ENCODE peak calls at places on chromosomes 16 and 17, in four cellular contexts. B is left ventricle myocardium inferior, F is stomach, D is lung. E is an unnamed sample. For H3K9me3 and H3K4me1, the result is how much of the 10 kb centered on the place peaks cover.

GRCh38 chr16:17470002-17470870 is 524 bp downstream of the XYLT1 start:
- DNase-seq in F (no peak), D (no peak), B (no peak), E (peak)

GRCh38 chr16:74320707-74321106 is 24.1 kb downstream of the PSMD7 start:
- DNase-seq in D (no peak), F (no peak), B (no peak), E (no peak)

GRCh38 chr17:80559688-80560290 is 15.2 kb downstream of the RPTOR start:
- DNase-seq in D (no peak), B (no peak), F (no peak), E (no peak)

GRCh38 chr16:50154369-50154947 is 1.4 kb downstream of the TENT4B start:
- DNase-seq in F (no peak), D (no peak), B (no peak), E (no peak)

GRCh38 chr17:58344047-58344790 is 7.8 kb downstream of the SUPT4H1 start:
- DNase-seq in D (no peak), F (peak), B (no peak), E (peak)

GRCh38 chr16:19330801-19331484 is 45.4 kb downstream of the CLEC19A start:
- DNase-seq in F (peak), B (no peak), D (no peak), E (no peak)

GRCh38 chr17:80673152-80673920 is 128.7 kb downstream of the RPTOR start:
- DNase-seq in B (no peak), F (no peak), D (no peak), E (no peak)

GRCh38 chr17:73531171-73531570 is 113.1 kb downstream of the SDK2 start:
- DNase-seq in D (no peak), B (no peak), F (no peak), E (no peak)

GRCh38 chr16:85569615-85570212 is 43.4 kb upstream of the GSE1 start:
- DNase-seq in D (peak), B (no peak), F (peak), E (no peak)

GRCh38 chr17:48646183-48647102 is 20.3 kb upstream of the HOXB9 start:
- DNase-seq in D (no peak), F (no peak), B (no peak), E (peak)

GRCh38 chr16:85366031-85366763 is 246.9 kb upstream of the GSE1 start:
- DNase-seq in F (no peak), D (no peak), B (no peak), E (no peak)

GRCh38 chr17:40329981-40330794 is 21.2 kb downstream of the RARA start:
- DNase-seq in F (peak), D (no peak), B (peak), E (peak)

GRCh38 chr16:81597079-81597658 is 152.6 kb downstream of the CMIP start:
- DNase-seq in D (no peak), B (no peak), F (no peak), E (no peak)

GRCh38 chr17:80000955-80001354 is 34.7 kb downstream of the TBC1D16 start:
- DNase-seq in B (no peak), D (no peak), F (no peak), E (no peak)

GRCh38 chr16:24378999-24379398 is 122.9 kb downstream of the CACNG3 start:
- DNase-seq in F (no peak), B (no peak), D (no peak), E (no peak)
- H3K9me3 ChIP-seq in F (half or more), B (half or more), D (under half), E (under half)

GRCh38 chr17:78341559-78342437 is 18.1 kb downstream of the SOCS3 start:
- DNase-seq in F (peak), D (no peak), B (peak), E (peak)

GRCh38 chr17:78338860-78339259 is 21.0 kb downstream of the SOCS3 start:
- DNase-seq in B (no peak), D (no peak), F (peak), E (peak)

GRCh38 chr17:78335176-78335575 is 24.7 kb downstream of the SOCS3 start:
- DNase-seq in B (no peak), D (no peak), F (no peak), E (no peak)

GRCh38 chr17:78340183-78340955 is 19.5 kb downstream of the SOCS3 start:
- DNase-seq in D (no peak), B (no peak), F (no peak), E (no peak)

DNA sequence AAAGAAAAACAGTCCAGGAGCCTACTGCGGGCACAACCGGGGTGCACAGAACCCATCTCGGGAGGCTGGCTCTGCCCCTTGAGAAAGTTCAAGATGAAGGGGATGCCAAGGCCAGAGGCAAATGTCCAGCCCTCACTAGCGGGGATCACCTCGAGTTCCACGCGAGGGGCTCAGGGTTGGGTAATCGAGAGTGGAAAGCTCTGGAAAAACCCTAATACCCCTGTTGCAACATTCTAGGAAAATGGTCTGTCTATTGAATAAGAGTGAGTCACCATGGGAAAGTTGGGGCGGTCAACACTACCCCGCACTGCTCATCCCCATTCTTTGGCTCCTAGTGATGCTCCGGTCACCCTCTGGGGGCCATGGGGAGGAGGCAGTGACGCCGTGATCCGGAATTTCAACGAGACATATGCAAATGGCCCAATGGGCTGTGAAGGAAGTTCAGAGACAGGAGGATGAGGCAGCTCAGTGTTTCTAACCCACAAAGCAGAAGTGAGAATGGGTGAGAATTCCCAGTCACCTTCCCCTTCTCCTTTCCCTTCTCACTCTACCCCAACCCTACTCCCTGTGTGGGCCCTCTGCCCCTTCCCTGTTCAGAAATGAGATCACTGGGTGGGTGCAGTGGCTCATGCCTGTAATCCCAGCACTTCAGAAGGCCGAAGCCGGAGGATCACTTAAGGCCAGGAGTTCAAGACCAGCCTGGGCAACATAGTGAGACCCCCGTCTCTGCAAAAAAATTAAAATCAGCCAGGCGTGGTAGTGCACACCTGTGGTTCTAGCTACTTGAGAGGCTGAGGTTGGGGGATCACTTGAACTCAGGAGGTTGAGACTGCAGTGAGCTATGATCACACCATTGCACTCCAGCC is 22.4 kb downstream of the SOCS3 start:
- DNase-seq in D (no peak), B (no peak), F (no peak), E (peak)
- H3K4me1 ChIP-seq in D (under half), B (under half), F (under half), E (under half)

DNA sequence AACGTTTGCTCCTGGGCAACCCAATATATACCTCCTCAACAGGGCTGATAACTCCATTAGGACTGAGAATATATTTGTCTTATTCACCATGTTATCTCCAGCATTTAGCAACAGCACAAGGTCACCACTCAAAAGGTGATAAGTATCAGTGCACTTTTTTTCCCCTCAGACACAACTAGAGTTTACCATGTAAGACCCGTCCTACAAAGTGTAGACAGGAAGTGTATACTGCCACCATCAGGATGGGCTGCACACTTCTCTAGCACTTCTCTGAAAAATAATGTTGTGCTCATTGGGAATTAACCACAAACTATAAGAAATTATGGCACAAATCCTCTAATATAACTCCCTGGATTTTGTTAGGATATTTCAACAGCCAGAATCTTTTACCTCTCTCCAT is 5.7 kb upstream of the VAT1L start:
- DNase-seq in B (no peak), F (no peak), D (no peak), E (no peak)
- TF ChIP-seq CTCF in B (peak), F (no peak), D (no peak), E (no peak)

GRCh38 chr17:77707546-77707945 is 251.0 kb upstream of the TNRC6C start:
- DNase-seq in F (no peak), D (no peak), B (no peak), E (no peak)
- H3K9me3 ChIP-seq in F (under half), D (under half), B (under half), E (under half)

GRCh38 chr17:45436161-45436560 is 3.5 kb upstream of the ARHGAP27 start:
- DNase-seq in F (no peak), B (no peak), D (no peak), E (no peak)

GRCh38 chr17:45438931-45439610 is 6.4 kb upstream of the ARHGAP27 start:
- DNase-seq in F (no peak), B (no peak), D (no peak), E (no peak)

GRCh38 chr17:45437461-45438283 is 5.0 kb upstream of the ARHGAP27 start:
- DNase-seq in F (no peak), B (no peak), D (no peak), E (no peak)

GRCh38 chr17:45435481-45435880 is 2.8 kb upstream of the ARHGAP27 start:
- DNase-seq in B (no peak), D (no peak), F (no peak), E (no peak)

GRCh38 chr17:45436625-45437460 is 4.2 kb upstream of the ARHGAP27 start:
- DNase-seq in F (no peak), D (no peak), B (no peak), E (no peak)
- H3K4me1 ChIP-seq in F (under half), D (under half), B (under half), E (under half)

DNA sequence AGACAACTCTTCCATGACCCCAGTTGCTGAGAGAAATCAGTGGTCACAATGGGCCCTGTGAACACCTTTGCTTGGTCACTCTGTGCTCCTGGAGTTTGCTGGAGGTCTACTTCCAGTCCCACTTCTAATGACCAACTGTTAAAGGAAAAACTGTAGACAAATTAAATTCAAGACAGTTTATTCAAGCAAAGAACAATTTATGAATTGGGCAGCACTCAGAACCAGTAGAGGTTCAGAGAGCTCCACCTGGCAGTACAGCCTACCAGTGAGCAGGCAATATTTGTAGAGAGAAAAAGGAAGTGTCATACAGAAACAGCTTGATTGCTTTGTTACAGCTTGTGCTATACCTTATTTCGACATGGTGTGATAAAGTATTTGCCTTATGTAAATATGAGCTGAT is 116.5 kb downstream of the HS3ST3B1 start:
- DNase-seq in F (no peak), B (no peak), D (no peak), E (no peak)
- TF ChIP-seq CTCF in F (no peak), B (no peak), D (no peak), E (no peak)

GRCh38 chr17:22128171-22128570 is 435.8 kb downstream of the KCNJ18 start:
- DNase-seq in D (no peak), B (no peak), F (no peak), E (no peak)
- H3K9me3 ChIP-seq in D (under half), B (under half), F (under half), E (half or more)

GRCh38 chr17:77394540-77395295 is 253.9 kb downstream of the SEC14L1 start:
- DNase-seq in B (no peak), F (peak), D (no peak), E (peak)
- H3K4me1 ChIP-seq in B (half or more), F (half or more), D (under half), E (under half)